ENCODE peak calls at places on chromosomes 1 and 21, in five cellular contexts. G is CD4-positive, alpha-beta T cell; J is GM23248; U is left ventricle myocardium inferior; D is neuronal stem cell. H is an unnamed sample. For H3K9me3, the result is how much of the 10 kb centered on the place peaks cover.

GRCh38 chr1:244280859-244281258 is 170.8 kb downstream of the ADSS2 start:
- DNase-seq in G (no peak), J (peak), U (no peak), D (no peak), H (no peak)

GRCh38 chr21:30072496-30072895 is 94.1 kb downstream of the CLDN17 start:
- DNase-seq in G (no peak), J (peak), U (no peak), D (no peak), H (no peak)

GRCh38 chr1:183533617-183534174 is 56.6 kb downstream of the NCF2 start:
- DNase-seq in G (no peak), J (no peak), U (no peak), D (no peak), H (no peak)

GRCh38 chr1:2184934-2185333 is 9.6 kb downstream of the FAAP20 start:
- DNase-seq in G (no peak), J (no peak), U (no peak), D (no peak), H (no peak)

GRCh38 chr1:167526659-167527383 is 8.5 kb upstream of the CD247 start:
- DNase-seq in G (no peak), J (no peak), U (no peak), D (no peak), H (no peak)

GRCh38 chr1:200323856-200324400 is 85.9 kb downstream of the ZNF281 start:
- DNase-seq in G (no peak), J (peak), U (no peak), D (no peak), H (no peak)

GRCh38 chr1:206866062-206866461 is 639 bp downstream of the IL20 start:
- DNase-seq in G (no peak), J (peak), U (no peak), D (no peak), H (no peak)

GRCh38 chr1:32500387-32501209 is 35.7 kb downstream of the ZBTB8B start:
- DNase-seq in G (no peak), J (peak), U (peak), D (peak), H (no peak)

GRCh38 chr21:45594721-45595489 is 48.6 kb upstream of the PCBP3 start:
- DNase-seq in G (no peak), J (no peak), U (no peak), D (no peak), H (no peak)

GRCh38 chr1:219963432-219963831 is 35.1 kb upstream of the SLC30A10 start:
- DNase-seq in G (no peak), J (no peak), U (no peak), D (no peak), H (no peak)

GRCh38 chr1:23444104-23444533 is 19.6 kb upstream of the TCEA3 start:
- DNase-seq in G (no peak), J (peak), U (peak), D (no peak), H (no peak)

GRCh38 chr1:175005085-175005783 is 5.5 kb downstream of the CACYBP start:
- DNase-seq in G (no peak), J (peak), U (no peak), D (no peak), H (no peak)

GRCh38 chr1:19461352-19461645 is 24.0 kb downstream of the CAPZB start:
- DNase-seq in G (no peak), J (no peak), U (no peak), D (no peak), H (no peak)

GRCh38 chr1:41175546-41175945 is 66.6 kb downstream of the SCMH1 start:
- DNase-seq in G (no peak), J (no peak), U (no peak), D (no peak), H (no peak)

GRCh38 chr1:91754348-91754747 is 131.6 kb downstream of the TGFBR3 start:
- DNase-seq in G (no peak), J (peak), U (no peak), D (no peak), H (no peak)

GRCh38 chr1:66455446-66455845 is 78.5 kb upstream of the SGIP1 start:
- DNase-seq in G (no peak), J (no peak), U (no peak), D (no peak), H (no peak)

GRCh38 chr21:33971492-33972013 is 55.9 kb upstream of the ATP5PO start:
- DNase-seq in G (no peak), J (peak), U (no peak), D (no peak), H (no peak)

GRCh38 chr1:31591425-31592093 is 15.2 kb downstream of the TINAGL1 start:
- DNase-seq in G (no peak), J (peak), U (no peak), D (no peak), H (no peak)

GRCh38 chr1:106846656-106847055 is 209.8 kb upstream of the PRMT6 start:
- DNase-seq in G (no peak), J (no peak), U (no peak), D (no peak), H (no peak)

GRCh38 chr1:225886159-225887029 is 2.6 kb downstream of the LEFTY1 start:
- DNase-seq in G (no peak), J (no peak), U (no peak), D (no peak), H (no peak)

GRCh38 chr1:55623339-55623738 is 408.2 kb upstream of the USP24 start:
- DNase-seq in G (no peak), J (no peak), U (peak), D (no peak), H (no peak)

GRCh38 chr1:184096005-184096404 is 44.5 kb downstream of the TSEN15 start:
- DNase-seq in G (no peak), J (no peak), U (no peak), D (no peak), H (no peak)

GRCh38 chr1:11354893-11355593 is 82.0 kb downstream of the UBIAD1 start:
- DNase-seq in G (no peak), J (no peak), U (no peak), D (no peak), H (no peak)

GRCh38 chr1:9593492-9594465 is 5.1 kb downstream of the TMEM201 start:
- DNase-seq in G (no peak), J (peak), U (peak), D (peak), H (no peak)

GRCh38 chr1:41795205-41795762 is 123.4 kb downstream of the HIVEP3 start:
- DNase-seq in G (no peak), J (peak), U (no peak), D (no peak), H (no peak)

GRCh38 chr1:44220001-44220751 is 6.9 kb downstream of the DMAP1 start:
- DNase-seq in G (no peak), J (peak), U (no peak), D (no peak), H (no peak)

GRCh38 chr1:152459596-152460528 is 45.8 kb upstream of the CRNN start:
- DNase-seq in G (peak), J (peak), U (peak), D (no peak), H (peak)

GRCh38 chr1:76465030-76465429 is 390.5 kb downstream of the ST6GALNAC3 start:
- DNase-seq in G (no peak), J (peak), U (no peak), D (no peak), H (no peak)

GRCh38 chr1:86704972-86705632 is 726 bp downstream of the SH3GLB1 start:
- DNase-seq in G (peak), J (peak), U (peak), D (no peak), H (no peak)

GRCh38 chr1:39969048-39969447 is 14.1 kb downstream of the MFSD2A start:
- DNase-seq in G (no peak), J (peak), U (no peak), D (no peak), H (no peak)

GRCh38 chr1:172537827-172538391 is 5.0 kb downstream of the SUCO start:
- DNase-seq in G (no peak), J (peak), U (no peak), D (peak), H (no peak)

GRCh38 chr1:182249201-182249676 is 142.4 kb downstream of the GLUL start:
- DNase-seq in G (no peak), J (no peak), U (no peak), D (no peak), H (no peak)

GRCh38 chr1:81877940-81878339 is 77.2 kb downstream of the ADGRL2 start:
- DNase-seq in G (no peak), J (no peak), U (no peak), D (no peak), H (no peak)

GRCh38 chr1:43005460-43006351 is 47.0 kb upstream of the SLC2A1 start:
- DNase-seq in G (no peak), J (no peak), U (no peak), D (peak), H (no peak)

GRCh38 chr1:121458291-121459048 is 273.7 kb downstream of the SRGAP2C start:
- DNase-seq in G (no peak), J (no peak), U (no peak), D (no peak), H (no peak)

GRCh38 chr1:34199927-34200326 is 23.2 kb downstream of the C1orf94 start:
- DNase-seq in G (no peak), J (peak), U (no peak), D (no peak), H (no peak)

GRCh38 chr1:46343705-46344104 is 3.1 kb downstream of the NSUN4 start:
- DNase-seq in G (no peak), J (no peak), U (no peak), D (no peak), H (no peak)

GRCh38 chr1:4298333-4298732 is 356.1 kb upstream of the AJAP1 start:
- DNase-seq in G (no peak), J (no peak), U (no peak), D (no peak), H (no peak)
- H3K9me3 ChIP-seq in G (under half), J (under half), U (under half), D (under half), H (under half)

GRCh38 chr21:26844258-26845065 is 747 bp downstream of the ADAMTS1 start:
- DNase-seq in G (no peak), J (peak), U (peak), D (peak), H (no peak)
- H3K9me3 ChIP-seq in G (under half), J (under half), U (under half), D (under half), H (under half)

GRCh38 chr1:227723474-227723873 is 11.6 kb downstream of the JMJD4 start:
- DNase-seq in G (no peak), J (no peak), U (no peak), D (no peak), H (no peak)

GRCh38 chr1:227718932-227719331 is 16.2 kb downstream of the JMJD4 start:
- DNase-seq in G (no peak), J (no peak), U (no peak), D (no peak), H (no peak)
- H3K9me3 ChIP-seq in G (under half), J (under half), U (half or more), D (under half), H (under half)

DNA sequence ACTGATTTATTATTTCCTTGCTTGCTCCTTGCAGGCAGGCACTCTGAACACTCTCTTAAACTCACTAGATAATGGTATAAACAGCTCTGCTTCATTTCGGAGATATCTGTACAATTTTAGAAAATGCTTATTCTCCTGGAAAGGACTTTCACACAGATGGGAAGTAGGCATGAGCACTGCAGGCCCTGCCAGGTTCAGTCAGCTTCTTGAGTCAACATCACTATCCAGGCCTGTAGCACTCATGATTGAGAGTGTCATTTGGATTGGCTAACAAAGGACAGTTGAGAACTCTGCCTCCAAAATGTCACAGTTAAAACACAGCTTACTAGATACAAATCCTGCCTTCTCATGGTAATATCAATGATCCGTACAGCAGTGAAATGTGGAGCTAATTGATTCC is 181.9 kb downstream of the CYYR1 start:
- DNase-seq in G (no peak), J (peak), U (no peak), D (no peak), H (no peak)
- H3K9me3 ChIP-seq in G (under half), J (under half), U (under half), D (under half), H (under half)

H was measured in T-helper 17 cell.